ENCODE peak calls at places on chromosome 22, in five cellular contexts. One of them, this sample, is unnamed.

GRCh38 chr22:37218399-37218770 is 6.1 kb upstream of the SSTR3 start:
- DNase-seq in activated naive CD4-positive, alpha-beta T cell treated with anti-CD3 and anti-CD28 coated beads, Interleukin-2, amount 10 ng/mL, durations not matched to agents 7 days and 5 days: peak; percentile 36
- DNase-seq in choroid plexus epithelial cell: no peak
- DNase-seq in Calu3: no peak
- DNase-seq in SHP77: no peak
- DNase-seq in this sample: no peak

GRCh38 chr22:36367066-36367465 is 20.7 kb downstream of the MYH9 start:
- DNase-seq in SHP77: no peak
- DNase-seq in Calu3: no peak
- DNase-seq in activated naive CD4-positive, alpha-beta T cell treated with anti-CD3 and anti-CD28 coated beads, Interleukin-2, amount 10 ng/mL, durations not matched to agents 7 days and 5 days: no peak
- DNase-seq in choroid plexus epithelial cell: no peak
- DNase-seq in this sample: no peak

GRCh38 chr22:49756201-49756600 is 71.5 kb downstream of the BRD1 start:
- DNase-seq in activated naive CD4-positive, alpha-beta T cell treated with anti-CD3 and anti-CD28 coated beads, Interleukin-2, amount 10 ng/mL, durations not matched to agents 7 days and 5 days: no peak
- DNase-seq in Calu3: no peak
- DNase-seq in choroid plexus epithelial cell: no peak
- DNase-seq in SHP77: no peak
- DNase-seq in this sample: no peak

GRCh38 chr22:40594924-40595323 is 41.6 kb downstream of the MRTFA start:
- DNase-seq in choroid plexus epithelial cell: no peak
- DNase-seq in activated naive CD4-positive, alpha-beta T cell treated with anti-CD3 and anti-CD28 coated beads, Interleukin-2, amount 10 ng/mL, durations not matched to agents 7 days and 5 days: no peak
- DNase-seq in Calu3: no peak
- DNase-seq in SHP77: no peak
- DNase-seq in this sample: no peak

GRCh38 chr22:49879871-49880270 is 26.2 kb downstream of the ZBED4 start:
- DNase-seq in SHP77: no peak
- DNase-seq in activated naive CD4-positive, alpha-beta T cell treated with anti-CD3 and anti-CD28 coated beads, Interleukin-2, amount 10 ng/mL, durations not matched to agents 7 days and 5 days: no peak
- DNase-seq in choroid plexus epithelial cell: no peak
- DNase-seq in Calu3: no peak
- DNase-seq in this sample: no peak

GRCh38 chr22:37519268-37520195 is at the start of gene CARD10:
- DNase-seq in Calu3: peak; percentile 75
- DNase-seq in activated naive CD4-positive, alpha-beta T cell treated with anti-CD3 and anti-CD28 coated beads, Interleukin-2, amount 10 ng/mL, durations not matched to agents 7 days and 5 days: peak; percentile 42
- DNase-seq in SHP77: peak; percentile 29
- DNase-seq in choroid plexus epithelial cell: no peak
- DNase-seq in this sample: no peak

GRCh38 chr22:29148826-29149225 is 56.9 kb upstream of the EMID1 start:
- DNase-seq in activated naive CD4-positive, alpha-beta T cell treated with anti-CD3 and anti-CD28 coated beads, Interleukin-2, amount 10 ng/mL, durations not matched to agents 7 days and 5 days: no peak
- DNase-seq in SHP77: no peak
- DNase-seq in choroid plexus epithelial cell: no peak
- DNase-seq in Calu3: no peak
- DNase-seq in this sample: no peak

GRCh38 chr22:27632451-27633295 is 168.9 kb downstream of the MN1 start:
- DNase-seq in SHP77: peak; percentile 67
- DNase-seq in Calu3: no peak
- DNase-seq in activated naive CD4-positive, alpha-beta T cell treated with anti-CD3 and anti-CD28 coated beads, Interleukin-2, amount 10 ng/mL, durations not matched to agents 7 days and 5 days: no peak
- DNase-seq in choroid plexus epithelial cell: no peak
- DNase-seq in this sample: no peak

GRCh38 chr22:30252411-30253204 is 6.0 kb upstream of the LIF start:
- DNase-seq in SHP77: peak; percentile 65
- DNase-seq in Calu3: peak; percentile 93
- DNase-seq in activated naive CD4-positive, alpha-beta T cell treated with anti-CD3 and anti-CD28 coated beads, Interleukin-2, amount 10 ng/mL, durations not matched to agents 7 days and 5 days: no peak
- DNase-seq in choroid plexus epithelial cell: no peak
- DNase-seq in this sample: no peak

GRCh38 chr22:26905640-26906039 is 248.3 kb downstream of the MIAT start:
- DNase-seq in SHP77: no peak
- DNase-seq in activated naive CD4-positive, alpha-beta T cell treated with anti-CD3 and anti-CD28 coated beads, Interleukin-2, amount 10 ng/mL, durations not matched to agents 7 days and 5 days: no peak
- DNase-seq in choroid plexus epithelial cell: no peak
- DNase-seq in Calu3: no peak
- DNase-seq in this sample: no peak

GRCh38 chr22:38716827-38717226 is 11.1 kb downstream of the GTPBP1 start:
- DNase-seq in activated naive CD4-positive, alpha-beta T cell treated with anti-CD3 and anti-CD28 coated beads, Interleukin-2, amount 10 ng/mL, durations not matched to agents 7 days and 5 days: no peak
- DNase-seq in choroid plexus epithelial cell: no peak
- DNase-seq in Calu3: no peak
- DNase-seq in SHP77: no peak
- DNase-seq in this sample: no peak

GRCh38 chr22:21042978-21043855 is 2.5 kb upstream of the LRRC74B start:
- DNase-seq in SHP77: peak; percentile 14
- DNase-seq in Calu3: no peak
- DNase-seq in activated naive CD4-positive, alpha-beta T cell treated with anti-CD3 and anti-CD28 coated beads, Interleukin-2, amount 10 ng/mL, durations not matched to agents 7 days and 5 days: peak; percentile 19
- DNase-seq in choroid plexus epithelial cell: no peak
- DNase-seq in this sample: no peak

GRCh38 chr22:37546436-37547248 is 13.6 kb upstream of the CDC42EP1 start:
- DNase-seq in SHP77: no peak
- DNase-seq in activated naive CD4-positive, alpha-beta T cell treated with anti-CD3 and anti-CD28 coated beads, Interleukin-2, amount 10 ng/mL, durations not matched to agents 7 days and 5 days: no peak
- DNase-seq in choroid plexus epithelial cell: peak; percentile 92
- DNase-seq in Calu3: no peak
- DNase-seq in this sample: no peak

GRCh38 chr22:46983046-46983445 is 220.6 kb downstream of the TBC1D22A start:
- DNase-seq in Calu3: no peak
- DNase-seq in SHP77: no peak
- DNase-seq in choroid plexus epithelial cell: no peak
- DNase-seq in activated naive CD4-positive, alpha-beta T cell treated with anti-CD3 and anti-CD28 coated beads, Interleukin-2, amount 10 ng/mL, durations not matched to agents 7 days and 5 days: no peak
- DNase-seq in this sample: no peak

GRCh38 chr22:40196628-40197027 is 18.9 kb downstream of the TNRC6B start:
- DNase-seq in SHP77: no peak
- DNase-seq in activated naive CD4-positive, alpha-beta T cell treated with anti-CD3 and anti-CD28 coated beads, Interleukin-2, amount 10 ng/mL, durations not matched to agents 7 days and 5 days: no peak
- DNase-seq in choroid plexus epithelial cell: peak; percentile 93
- DNase-seq in Calu3: no peak
- DNase-seq in this sample: no peak

GRCh38 chr22:49087716-49088660 is 739.7 kb downstream of the BRD1 start:
- DNase-seq in activated naive CD4-positive, alpha-beta T cell treated with anti-CD3 and anti-CD28 coated beads, Interleukin-2, amount 10 ng/mL, durations not matched to agents 7 days and 5 days: no peak
- DNase-seq in Calu3: no peak
- DNase-seq in SHP77: no peak
- DNase-seq in choroid plexus epithelial cell: no peak
- DNase-seq in this sample: no peak

GRCh38 chr22:47283616-47284270 is 521.3 kb downstream of the TBC1D22A start:
- DNase-seq in choroid plexus epithelial cell: no peak
- DNase-seq in SHP77: no peak
- DNase-seq in Calu3: no peak
- DNase-seq in activated naive CD4-positive, alpha-beta T cell treated with anti-CD3 and anti-CD28 coated beads, Interleukin-2, amount 10 ng/mL, durations not matched to agents 7 days and 5 days: no peak
- DNase-seq in this sample: no peak

GRCh38 chr22:35480143-35480542 is 60.5 kb upstream of the RASD2 start:
- DNase-seq in Calu3: no peak
- DNase-seq in choroid plexus epithelial cell: no peak
- DNase-seq in activated naive CD4-positive, alpha-beta T cell treated with anti-CD3 and anti-CD28 coated beads, Interleukin-2, amount 10 ng/mL, durations not matched to agents 7 days and 5 days: no peak
- DNase-seq in SHP77: no peak
- DNase-seq in this sample: no peak

GRCh38 chr22:41021655-41022454 is 70.5 kb upstream of the EP300 start:
- DNase-seq in activated naive CD4-positive, alpha-beta T cell treated with anti-CD3 and anti-CD28 coated beads, Interleukin-2, amount 10 ng/mL, durations not matched to agents 7 days and 5 days: peak; percentile 70
- DNase-seq in Calu3: peak; percentile 76
- DNase-seq in SHP77: peak; percentile 40
- DNase-seq in choroid plexus epithelial cell: peak; percentile 37
- DNase-seq in this sample: peak; percentile 38

GRCh38 chr22:27983361-27983791 is 64.3 kb upstream of the PITPNB start:
- DNase-seq in SHP77: no peak
- DNase-seq in Calu3: no peak
- DNase-seq in activated naive CD4-positive, alpha-beta T cell treated with anti-CD3 and anti-CD28 coated beads, Interleukin-2, amount 10 ng/mL, durations not matched to agents 7 days and 5 days: no peak
- DNase-seq in choroid plexus epithelial cell: no peak
- DNase-seq in this sample: no peak

GRCh38 chr22:33983558-33983957 is 63.3 kb upstream of the LARGE1 start:
- DNase-seq in SHP77: no peak
- DNase-seq in choroid plexus epithelial cell: no peak
- DNase-seq in activated naive CD4-positive, alpha-beta T cell treated with anti-CD3 and anti-CD28 coated beads, Interleukin-2, amount 10 ng/mL, durations not matched to agents 7 days and 5 days: no peak
- DNase-seq in Calu3: no peak
- DNase-seq in this sample: no peak

GRCh38 chr22:23522642-23523251 is 57.3 kb downstream of the IGLL1 start:
- DNase-seq in activated naive CD4-positive, alpha-beta T cell treated with anti-CD3 and anti-CD28 coated beads, Interleukin-2, amount 10 ng/mL, durations not matched to agents 7 days and 5 days: no peak
- DNase-seq in choroid plexus epithelial cell: peak; percentile 28
- DNase-seq in Calu3: peak; percentile 8
- DNase-seq in SHP77: no peak
- DNase-seq in this sample: no peak

GRCh38 chr22:35568751-35569725 is 28.4 kb downstream of the RASD2 start:
- DNase-seq in activated naive CD4-positive, alpha-beta T cell treated with anti-CD3 and anti-CD28 coated beads, Interleukin-2, amount 10 ng/mL, durations not matched to agents 7 days and 5 days: no peak
- DNase-seq in choroid plexus epithelial cell: no peak
- DNase-seq in SHP77: no peak
- DNase-seq in Calu3: no peak
- DNase-seq in this sample: no peak

GRCh38 chr22:39723899-39724351 is 153.4 kb downstream of the CACNA1I start:
- DNase-seq in activated naive CD4-positive, alpha-beta T cell treated with anti-CD3 and anti-CD28 coated beads, Interleukin-2, amount 10 ng/mL, durations not matched to agents 7 days and 5 days: no peak
- DNase-seq in choroid plexus epithelial cell: peak; percentile 78
- DNase-seq in SHP77: no peak
- DNase-seq in Calu3: peak; percentile 35
- DNase-seq in this sample: no peak